ENCODE peak calls at places on chromosomes 1 and 21, in four cellular contexts. L is OCI-LY7, A is psoas muscle, D is GM23248. Q is an unnamed sample.

GRCh38 chr1:150280138-150280707 is 2.1 kb upstream of the CIART start:
- DNase-seq in L (no peak), A (no peak), D (no peak), Q (no peak)

GRCh38 chr1:95655321-95656020 is 421.5 kb downstream of the RWDD3 start:
- DNase-seq in L (no peak), A (no peak), D (no peak), Q (no peak)

GRCh38 chr1:18618546-18619466 is 11.8 kb upstream of the PAX7 start:
- DNase-seq in L (no peak), A (no peak), D (no peak), Q (no peak)

GRCh38 chr1:47764461-47765046 is 232.6 kb downstream of the TRABD2B start:
- DNase-seq in L (no peak), A (no peak), D (no peak), Q (no peak)

GRCh38 chr1:156659994-156660751 is 17.0 kb downstream of the NES start:
- DNase-seq in L (peak), A (peak), D (peak), Q (peak)

GRCh38 chr1:168468042-168468809 is 75.6 kb downstream of the XCL2 start:
- DNase-seq in L (no peak), A (no peak), D (no peak), Q (no peak)

GRCh38 chr1:31799895-31800676 is 15.7 kb downstream of the SPOCD1 start:
- DNase-seq in L (no peak), A (peak), D (no peak), Q (no peak)

GRCh38 chr1:6623269-6623965 is 1.3 kb upstream of the THAP3 start:
- DNase-seq in L (no peak), A (no peak), D (no peak), Q (no peak)

DNA sequence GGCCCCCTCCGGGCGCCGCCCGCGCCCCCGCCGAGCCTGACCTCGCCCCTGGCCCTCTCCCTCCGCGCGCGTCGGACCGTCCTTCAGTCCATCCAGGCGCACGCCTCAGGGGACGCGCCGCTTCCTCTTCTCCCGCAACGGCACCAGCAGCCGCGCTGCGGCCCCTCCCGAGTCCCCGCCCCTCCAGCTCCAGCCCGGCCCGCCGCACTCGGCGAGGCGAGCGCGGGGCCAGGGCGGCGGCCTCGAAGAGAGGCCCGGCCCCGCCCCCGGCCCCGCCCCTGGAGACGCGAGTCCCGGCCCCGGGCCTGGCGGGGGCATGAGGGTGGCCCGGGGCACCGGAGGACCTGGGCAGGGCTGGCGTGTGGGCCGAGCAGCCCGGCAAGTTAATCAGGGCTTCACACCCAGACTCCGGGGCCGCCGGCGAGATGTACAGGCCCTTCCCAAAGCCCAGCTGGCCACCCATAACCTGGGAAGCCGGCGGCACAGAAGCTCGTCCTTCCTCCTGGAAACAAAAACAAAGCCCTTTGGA is at the start of gene IGSF3:
- DNase-seq in L (no peak), A (peak), D (peak), Q (peak)
- H3K27ac ChIP-seq in L (no peak), A (no peak), D (no peak), Q (no peak)

GRCh38 chr1:48775817-48776399 is 783 bp downstream of the BEND5 start:
- DNase-seq in L (no peak), A (no peak), D (no peak), Q (no peak)

GRCh38 chr1:48773133-48773532 is 3.6 kb downstream of the BEND5 start:
- DNase-seq in L (no peak), A (no peak), D (no peak), Q (no peak)

GRCh38 chr1:48772221-48772620 is 4.5 kb downstream of the BEND5 start:
- DNase-seq in L (no peak), A (no peak), D (no peak), Q (no peak)

GRCh38 chr1:48776400-48777218 is at the start of gene BEND5:
- DNase-seq in L (no peak), A (peak), D (peak), Q (peak)

GRCh38 chr1:48777219-48777895 is 666 bp upstream of the BEND5 start:
- DNase-seq in L (no peak), A (no peak), D (peak), Q (no peak)
- H3K27ac ChIP-seq in L (no peak), A (no peak), D (no peak), Q (no peak)

GRCh38 chr1:38989979-38990378 is 1.1 kb upstream of the AKIRIN1 start:
- DNase-seq in L (no peak), A (no peak), D (peak), Q (no peak)
- H3K27ac ChIP-seq in L (peak), A (peak), D (peak), Q (peak)

DNA sequence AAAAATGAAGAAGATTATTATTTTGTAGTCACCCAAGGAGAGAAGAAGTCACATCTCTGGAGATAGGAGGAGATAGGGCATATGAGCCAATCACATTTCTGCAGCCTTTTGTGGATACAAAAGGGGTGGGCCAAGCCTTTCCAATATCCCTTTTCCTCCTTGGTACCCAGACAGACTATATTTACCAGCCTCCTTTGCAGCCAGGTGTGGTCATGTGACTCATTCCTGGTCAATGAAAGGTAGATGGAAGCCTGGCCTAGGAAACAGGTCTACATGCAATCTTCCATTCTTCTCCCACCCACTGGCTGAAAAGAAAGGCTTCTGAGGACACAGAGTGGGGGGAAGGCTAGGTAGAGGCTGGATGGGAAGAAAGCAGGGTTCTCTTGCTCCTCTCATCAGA is 58.1 kb upstream of the ERG start:
- DNase-seq in L (no peak), A (no peak), D (no peak), Q (no peak)
- H3K27ac ChIP-seq in L (no peak), A (no peak), D (no peak), Q (no peak)

GRCh38 chr1:246187834-246188372 is 319.2 kb downstream of the SMYD3 start:
- DNase-seq in L (no peak), A (no peak), D (no peak), Q (no peak)

GRCh38 chr1:246182149-246182851 is 324.8 kb downstream of the SMYD3 start:
- DNase-seq in L (no peak), A (no peak), D (no peak), Q (no peak)

GRCh38 chr1:246189126-246189525 is 318.0 kb downstream of the SMYD3 start:
- DNase-seq in L (no peak), A (no peak), D (no peak), Q (no peak)

GRCh38 chr1:246181244-246181643 is 325.8 kb downstream of the SMYD3 start:
- DNase-seq in L (peak), A (no peak), D (no peak), Q (no peak)

DNA sequence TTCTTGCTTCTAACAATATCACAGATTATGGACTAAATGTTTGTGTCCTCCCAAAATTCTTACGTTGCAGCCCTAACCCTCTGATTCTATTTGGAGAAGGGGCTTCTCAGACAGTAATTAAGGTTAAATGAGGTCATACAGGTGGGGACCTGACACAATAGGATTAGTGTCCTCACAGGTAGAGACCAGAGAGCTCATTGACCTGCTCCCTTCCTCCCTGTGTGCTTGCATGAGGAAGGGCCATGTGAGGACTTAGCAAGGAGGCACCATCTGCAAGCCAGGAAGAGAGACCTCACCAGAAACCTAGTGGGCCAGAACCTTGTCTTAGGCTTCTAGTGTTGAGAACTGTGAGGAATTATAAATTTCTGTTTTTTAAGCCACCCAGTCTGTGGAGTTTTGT is 322.6 kb downstream of the SMYD3 start:
- DNase-seq in L (no peak), A (no peak), D (no peak), Q (no peak)
- H3K27ac ChIP-seq in L (no peak), A (no peak), D (no peak), Q (no peak)

GRCh38 chr1:13949571-13949970 is 249.6 kb downstream of the PRDM2 start:
- DNase-seq in L (no peak), A (no peak), D (no peak), Q (no peak)
- H3K27ac ChIP-seq in L (no peak), A (no peak), D (peak), Q (no peak)

DNA sequence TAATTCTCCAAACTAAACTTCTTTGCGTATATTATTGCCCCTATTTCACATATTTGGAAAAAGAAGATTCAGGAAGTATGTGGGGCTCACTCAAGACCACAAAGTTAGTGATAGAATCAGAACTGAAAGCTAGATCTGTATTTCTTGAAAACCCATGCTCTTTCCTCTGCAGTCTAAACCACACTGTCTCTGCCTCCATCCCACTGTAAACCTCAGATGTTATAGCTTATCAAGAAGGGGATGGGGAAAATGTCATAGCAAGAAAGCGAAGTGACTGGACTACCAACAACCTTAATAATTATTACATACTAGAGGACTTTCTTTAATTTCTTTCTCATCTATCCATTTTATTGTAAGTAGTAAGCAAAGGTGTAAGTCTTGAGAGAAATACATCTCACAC is 257.7 kb upstream of the SGIP1 start:
- DNase-seq in L (no peak), A (no peak), D (no peak), Q (peak)
- H3K27ac ChIP-seq in L (no peak), A (no peak), D (no peak), Q (peak)

GRCh38 chr21:27569831-27570230 is 602.9 kb upstream of the ADAMTS5 start:
- DNase-seq in L (no peak), A (no peak), D (peak), Q (no peak)

GRCh38 chr21:27571706-27572105 is 604.8 kb upstream of the ADAMTS5 start:
- DNase-seq in L (no peak), A (no peak), D (peak), Q (no peak)

GRCh38 chr21:27566521-27566920 is 599.6 kb upstream of the ADAMTS5 start:
- DNase-seq in L (no peak), A (no peak), D (no peak), Q (no peak)

GRCh38 chr21:27570306-27570868 is 603.5 kb upstream of the ADAMTS5 start:
- DNase-seq in L (no peak), A (peak), D (peak), Q (no peak)

DNA sequence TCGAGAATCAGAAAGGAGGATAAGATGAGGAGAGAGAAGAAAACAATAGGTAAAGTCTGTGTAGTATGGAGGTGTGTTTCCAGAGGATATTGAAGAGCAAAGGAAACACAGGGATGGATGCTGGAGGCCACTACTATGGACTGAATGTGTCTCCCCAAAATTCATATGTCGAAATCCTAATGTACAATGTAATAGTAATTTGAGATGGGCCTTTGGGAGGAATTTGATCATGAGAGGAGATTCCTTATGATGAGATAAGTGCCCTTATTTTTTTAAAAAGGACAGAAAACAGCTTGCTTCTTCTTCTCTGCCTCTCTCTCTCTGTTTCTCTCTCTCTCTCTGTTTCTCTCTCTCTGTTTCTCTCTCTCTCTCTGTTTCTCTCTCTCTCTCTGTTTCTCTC is 602.2 kb upstream of the ADAMTS5 start:
- DNase-seq in L (no peak), A (no peak), D (no peak), Q (no peak)
- H3K27ac ChIP-seq in L (no peak), A (no peak), D (peak), Q (no peak)